ENCODE peak calls at places on chromosomes 5 and 9, in ten cellular contexts. M is GM06990; X is Kasumi-1; R is uterus; V is fibroblast of mammary gland; Z is kidney glomerular epithelial cell; C is stimulated activated CD4-positive, alpha-beta T cell treated with anti-CD3 and anti-CD28 coated beads, Interleukin-2, amount 100 ng/mL, for 4 hours; H is KBM-7; T is nephron progenitor cell; L is lung. N is an unnamed sample.

GRCh38 chr5:179223528-179223927 is 121.7 kb downstream of the ADAMTS2 start:
- DNase-seq in M (no peak), X (no peak), R (no peak), V (no peak), Z (no peak), C (no peak), H (no peak), T (no peak), L (no peak), N (no peak)

GRCh38 chr9:91949946-91950664 is at the start of gene ROR2:
- DNase-seq in M (peak), X (peak), R (peak), V (peak), Z (no peak), C (peak), H (peak), T (peak), L (peak), N (no peak)

GRCh38 chr9:137458194-137459146 is 664 bp downstream of the NSMF start:
- DNase-seq in M (peak), X (no peak), R (peak), V (no peak), Z (no peak), C (no peak), H (no peak), T (peak), L (no peak), N (no peak)

GRCh38 chr9:99050292-99050911 is 54.5 kb upstream of the TGFBR1 start:
- DNase-seq in M (no peak), X (no peak), R (no peak), V (peak), Z (peak), C (no peak), H (no peak), T (no peak), L (no peak), N (no peak)

GRCh38 chr5:50722223-50722622 is 55.8 kb downstream of the PARP8 start:
- DNase-seq in M (no peak), X (no peak), R (no peak), V (no peak), Z (no peak), C (no peak), H (no peak), T (no peak), L (no peak), N (no peak)

GRCh38 chr9:134180786-134181647 is 16.7 kb upstream of the RNU6ATAC start:
- DNase-seq in M (no peak), X (no peak), R (no peak), V (no peak), Z (no peak), C (no peak), H (no peak), T (no peak), L (no peak), N (no peak)

GRCh38 chr5:115640274-115640673 is 14.4 kb upstream of the TMED7 start:
- DNase-seq in M (no peak), X (no peak), R (no peak), V (no peak), Z (no peak), C (no peak), H (no peak), T (no peak), L (no peak), N (no peak)

GRCh38 chr9:81671880-81672280 is 17.5 kb downstream of the TLE1 start:
- DNase-seq in M (no peak), X (no peak), R (peak), V (peak), Z (no peak), C (no peak), H (no peak), T (no peak), L (peak), N (no peak)

GRCh38 chr9:116589392-116590354 is 97.4 kb upstream of the TRIM32 start:
- DNase-seq in M (peak), X (peak), R (no peak), V (peak), Z (no peak), C (no peak), H (peak), T (peak), L (no peak), N (no peak)